ENCODE peak calls at places on chromosomes 3 and 15, in six cellular contexts. W, O, D, E, B and S are unnamed samples. For H3K9me3, the result is how much of the 10 kb centered on the place peaks cover.

GRCh38 chr3:132283440-132283839 is 33.8 kb upstream of the ACP3 start:
- DNase-seq in W (peak), D (no peak), O (no peak), B (no peak), E (no peak), S (no peak)

GRCh38 chr3:29606416-29606815 is 325.5 kb downstream of the RBMS3 start:
- DNase-seq in W (no peak), O (no peak), B (no peak), E (no peak), D (no peak), S (no peak)

GRCh38 chr15:80760971-80761370 is 18.2 kb upstream of the CEMIP start:
- DNase-seq in E (no peak), B (no peak), O (no peak), D (no peak), W (no peak), S (no peak)

GRCh38 chr3:152728346-152728980 is 106.5 kb upstream of the P2RY1 start:
- DNase-seq in E (no peak), B (no peak), W (no peak), D (no peak), O (no peak), S (no peak)

GRCh38 chr3:176172430-176172954 is 1024.8 kb downstream of the TBL1XR1 start:
- DNase-seq in D (no peak), O (no peak), W (no peak), B (no peak), E (no peak), S (no peak)

GRCh38 chr3:126119008-126119675 is 35.2 kb upstream of the SLC41A3 start:
- DNase-seq in E (peak), O (no peak), D (no peak), W (peak), B (no peak), S (peak)

GRCh38 chr3:79414821-79415220 is 353.0 kb downstream of the ROBO1 start:
- DNase-seq in E (peak), B (no peak), O (no peak), W (no peak), D (no peak), S (no peak)

GRCh38 chr3:64717872-64718613 is 30.2 kb upstream of the ADAMTS9 start:
- DNase-seq in E (no peak), O (no peak), W (no peak), B (no peak), D (peak), S (no peak)

GRCh38 chr3:32844914-32845313 is 27.1 kb downstream of the TRIM71 start:
- DNase-seq in B (no peak), W (no peak), E (no peak), D (no peak), O (no peak), S (no peak)

GRCh38 chr3:50405249-50405648 is 45.9 kb upstream of the TMEM115 start:
- DNase-seq in B (no peak), D (no peak), E (no peak), O (no peak), W (no peak), S (no peak)

GRCh38 chr3:72234394-72234793 is 449.4 kb upstream of the PROK2 start:
- DNase-seq in E (no peak), D (no peak), B (no peak), O (peak), W (no peak), S (no peak)

GRCh38 chr3:134083008-134083407 is 53.3 kb upstream of the SLCO2A1 start:
- DNase-seq in B (no peak), W (no peak), E (no peak), O (no peak), D (no peak), S (no peak)

GRCh38 chr3:28576590-28577220 is 228.1 kb upstream of the AZI2 start:
- DNase-seq in E (no peak), D (no peak), B (no peak), O (no peak), W (no peak), S (no peak)

GRCh38 chr3:18234717-18235335 is 190.3 kb downstream of the SATB1 start:
- DNase-seq in B (no peak), D (no peak), E (no peak), O (no peak), W (no peak), S (no peak)

GRCh38 chr3:65334045-65334665 is 646.4 kb upstream of the ADAMTS9 start:
- DNase-seq in E (no peak), D (peak), B (no peak), O (peak), W (no peak), S (no peak)

GRCh38 chr3:18740631-18741583 is 315.8 kb upstream of the SATB1 start:
- DNase-seq in E (peak), D (no peak), W (no peak), O (no peak), B (no peak), S (no peak)

GRCh38 chr15:51846463-51847230 is 17.2 kb downstream of the TMOD3 start:
- DNase-seq in O (no peak), B (no peak), W (no peak), D (peak), E (no peak), S (no peak)

GRCh38 chr3:151165221-151165620 is 37.8 kb downstream of the GPR171 start:
- DNase-seq in O (no peak), D (no peak), W (no peak), B (no peak), E (no peak), S (no peak)

GRCh38 chr15:79858469-79858868 is 38.3 kb downstream of the MTHFS start:
- DNase-seq in B (no peak), E (no peak), D (no peak), W (no peak), O (no peak), S (no peak)

GRCh38 chr3:45965281-45966052 is 22.2 kb downstream of the CXCR6 start:
- DNase-seq in E (no peak), D (no peak), W (no peak), B (no peak), O (no peak), S (no peak)

GRCh38 chr15:65376767-65377104 is 1.1 kb downstream of the IGDCC3 start:
- DNase-seq in D (peak), W (no peak), O (no peak), B (peak), E (no peak), S (no peak)

GRCh38 chr3:150247456-150247855 is 160.6 kb upstream of the TSC22D2 start:
- DNase-seq in B (no peak), O (no peak), W (no peak), D (no peak), E (no peak), S (no peak)

GRCh38 chr3:20043825-20044224 is 3.6 kb downstream of the KAT2B start:
- DNase-seq in B (no peak), D (no peak), E (no peak), O (no peak), W (no peak), S (no peak)

GRCh38 chr3:160676547-160677303 is at the start of gene ARL14:
- DNase-seq in D (peak), W (no peak), E (peak), O (no peak), B (no peak), S (no peak)

GRCh38 chr3:171038342-171038741 is 11.8 kb upstream of the SLC2A2 start:
- DNase-seq in D (no peak), B (no peak), W (no peak), O (no peak), E (no peak), S (no peak)

GRCh38 chr3:72338942-72339749 is 509.1 kb downstream of the SHQ1 start:
- DNase-seq in D (peak), B (peak), E (no peak), O (no peak), W (no peak), S (no peak)

GRCh38 chr15:89127054-89127702 is 38.9 kb downstream of the ABHD2 start:
- DNase-seq in O (no peak), W (no peak), B (no peak), E (no peak), D (no peak), S (no peak)

GRCh38 chr3:11389570-11390268 is 117.5 kb downstream of the ATG7 start:
- DNase-seq in W (no peak), D (no peak), O (no peak), B (no peak), E (no peak), S (no peak)

GRCh38 chr3:185645596-185646381 is 59.7 kb downstream of the SENP2 start:
- DNase-seq in O (no peak), D (no peak), E (no peak), B (no peak), W (no peak), S (peak)

GRCh38 chr3:178646205-178646604 is 110.0 kb downstream of the KCNMB2 start:
- DNase-seq in D (peak), E (no peak), B (no peak), O (no peak), W (no peak), S (no peak)

GRCh38 chr3:137105277-137105977 is 147.6 kb downstream of the IL20RB start:
- DNase-seq in E (no peak), W (no peak), D (peak), O (no peak), B (no peak), S (no peak)

GRCh38 chr3:172777901-172778300 is 27.4 kb downstream of the ECT2 start:
- DNase-seq in B (no peak), W (no peak), O (no peak), E (no peak), D (no peak), S (no peak)

DNA sequence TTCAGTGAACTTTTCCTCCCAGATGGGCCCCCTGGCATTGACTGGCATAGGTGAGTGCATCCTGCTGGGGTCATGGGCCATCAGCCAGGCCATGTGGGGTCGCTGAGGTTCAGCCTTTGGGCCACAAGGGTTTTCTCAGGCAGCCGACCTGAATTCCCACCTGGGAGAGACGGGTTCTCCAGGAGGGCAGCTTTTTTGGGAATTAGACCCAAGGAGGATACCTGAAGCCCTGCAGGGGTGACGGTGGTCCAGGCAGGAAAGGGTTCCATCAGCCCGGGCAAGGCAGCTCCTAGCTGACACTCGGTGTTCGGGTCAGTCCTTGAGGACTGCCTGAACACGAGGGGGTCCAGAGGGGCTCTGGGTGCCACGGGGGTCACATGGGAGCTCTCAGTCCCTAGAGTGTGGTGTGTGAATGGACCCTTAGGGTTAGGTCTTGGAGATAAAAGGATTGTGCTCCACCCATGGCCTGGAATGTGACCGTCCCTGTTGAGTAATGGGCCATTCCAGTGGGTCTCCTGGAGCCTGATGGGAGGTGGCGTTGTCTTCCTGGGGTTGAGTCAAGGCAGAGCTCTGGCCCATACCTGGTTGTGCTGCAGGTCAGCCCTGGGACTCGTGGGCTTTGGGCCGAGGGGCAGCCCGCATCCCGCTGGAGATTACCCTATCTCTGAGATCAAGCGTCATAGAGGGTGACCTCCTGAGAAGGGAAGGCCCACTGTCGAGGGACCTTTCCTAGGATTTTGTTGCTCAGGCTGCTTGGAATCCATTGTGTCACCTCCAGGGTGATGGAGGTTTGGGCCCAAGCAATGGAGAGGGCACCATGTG is 192.8 kb downstream of the UBE3A start:
- DNase-seq in B (peak), O (peak), D (no peak), E (peak), W (peak), S (peak)
- H3K9me3 ChIP-seq in B (half or more), O (under half), D (under half), E (under half), W (half or more), S (under half)

DNA sequence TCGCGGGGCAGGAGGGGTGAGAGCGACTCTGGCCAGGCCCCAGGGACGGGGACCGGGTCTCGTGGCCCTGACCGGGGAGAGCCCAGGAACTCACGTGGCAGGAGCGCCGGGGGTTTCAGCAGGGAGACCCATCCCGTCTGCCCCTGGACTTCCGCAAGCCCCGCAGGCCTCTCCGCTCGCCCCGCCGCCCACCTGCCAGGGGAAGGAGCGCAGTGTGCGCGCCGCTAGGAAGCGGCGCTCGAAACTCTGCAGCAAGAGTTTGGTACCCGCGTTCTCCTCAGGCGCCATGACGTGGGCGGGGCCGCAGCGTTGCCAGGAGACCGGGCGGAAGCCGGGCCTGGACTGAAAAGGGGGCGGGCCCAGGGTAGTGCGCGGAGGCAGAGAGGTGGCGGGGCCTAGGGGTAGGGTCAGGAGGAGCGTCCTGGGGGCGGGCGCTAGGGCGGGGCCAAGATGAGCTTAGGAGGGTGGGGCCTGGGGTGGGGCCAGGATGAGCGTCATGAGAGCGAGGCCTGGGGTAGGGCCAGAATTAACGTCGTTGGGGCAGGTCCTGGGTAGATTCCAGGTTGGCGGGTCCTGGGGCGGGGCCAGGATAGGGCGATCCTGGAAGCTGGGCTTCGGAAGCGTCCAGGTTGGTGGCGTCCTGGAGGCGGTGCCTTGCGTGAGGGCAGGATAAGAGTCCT is 29.7 kb downstream of the ALG1L2 start:
- DNase-seq in O (peak), D (peak), B (peak), W (peak), E (peak), S (peak)
- TF ChIP-seq POLR2A in O (no peak), D (peak), B (no peak), W (no peak), E (no peak), S (no peak)

DNA sequence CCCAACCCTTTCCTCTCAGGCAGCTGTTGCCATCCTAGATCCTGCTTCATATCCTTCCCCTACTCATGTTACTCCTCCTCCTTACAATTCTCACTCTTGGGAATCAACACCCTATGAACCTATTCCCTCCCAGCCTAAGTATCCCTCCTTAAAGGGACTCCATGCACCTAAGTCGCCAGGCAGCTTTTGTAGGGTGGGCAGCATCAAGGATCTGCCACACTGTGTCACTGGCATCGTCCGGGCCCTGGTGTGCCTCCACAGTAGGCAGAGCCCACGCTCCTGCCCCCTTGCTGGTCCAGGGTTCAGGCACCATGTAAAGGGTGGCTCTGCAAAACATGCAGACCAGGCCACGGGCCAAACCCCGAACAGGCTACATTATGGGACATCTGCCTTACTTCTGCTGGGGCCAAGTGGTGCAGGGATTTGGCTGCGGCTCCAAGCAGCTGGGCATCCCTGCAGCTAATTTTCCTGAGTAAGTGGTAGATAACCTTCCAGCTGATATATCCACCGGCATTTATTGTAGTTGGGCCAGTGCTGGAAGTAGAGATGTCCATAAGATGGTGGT is 53.4 kb downstream of the GSK3B start:
- DNase-seq in E (no peak), D (no peak), W (no peak), B (no peak), O (no peak), S (no peak)
- H3K9me3 ChIP-seq in E (under half), D (under half), W (under half), B (half or more), O (under half), S (under half)

GRCh38 chr3:187745201-187746058 is at the start of gene BCL6:
- DNase-seq in B (peak), O (peak), D (peak), W (peak), E (peak), S (peak)

GRCh38 chr3:187744169-187745151 is 808 bp downstream of the BCL6 start:
- DNase-seq in D (peak), W (no peak), E (peak), B (peak), O (peak), S (peak)

GRCh38 chr3:187741403-187742350 is 3.6 kb downstream of the BCL6 start:
- DNase-seq in B (peak), D (peak), O (peak), E (peak), W (no peak), S (peak)

GRCh38 chr3:187742351-187743171 is 2.7 kb downstream of the BCL6 start:
- DNase-seq in E (peak), B (no peak), W (no peak), D (no peak), O (no peak), S (no peak)

GRCh38 chr3:187743195-187744141 is 1.8 kb downstream of the BCL6 start:
- DNase-seq in W (peak), D (peak), B (peak), O (peak), E (peak), S (peak)
- TF ChIP-seq POLR2A in W (peak), D (no peak), B (no peak), O (peak), E (peak), S (peak)

DNA sequence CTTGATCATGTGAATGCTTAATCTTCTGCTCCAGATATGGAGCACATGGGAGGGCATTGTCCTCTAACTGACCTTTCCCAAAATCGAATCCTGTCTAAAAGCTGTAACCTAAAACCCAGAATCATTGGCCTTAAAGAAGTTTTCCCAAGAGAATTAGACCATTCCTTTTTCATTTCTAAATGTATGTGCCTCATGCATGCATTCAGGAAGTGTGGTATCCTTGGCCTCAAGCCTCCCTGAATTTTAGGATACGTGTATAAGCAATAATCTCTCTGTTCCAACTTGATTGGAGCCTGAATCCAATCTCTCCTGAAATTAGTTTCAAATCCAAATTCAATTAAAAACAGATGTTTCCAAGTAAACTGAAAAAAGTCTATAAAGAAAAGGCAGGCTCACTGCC is 86.0 kb upstream of the VEPH1 start:
- DNase-seq in E (no peak), W (peak), B (no peak), O (no peak), D (no peak), S (no peak)
- H3K9me3 ChIP-seq in E (under half), W (under half), B (under half), O (under half), D (under half), S (under half)

GRCh38 chr15:64152507-64153387 is 1.2 kb downstream of the SNX22 start:
- DNase-seq in D (no peak), B (no peak), W (no peak), E (peak), O (peak), S (no peak)

GRCh38 chr15:64153480-64154367 is 2.2 kb downstream of the SNX22 start:
- DNase-seq in O (peak), E (peak), D (peak), W (peak), B (peak), S (peak)

GRCh38 chr15:64150236-64150578 is 1.3 kb upstream of the SNX22 start:
- DNase-seq in B (no peak), O (no peak), D (no peak), E (no peak), W (no peak), S (no peak)

GRCh38 chr15:64149424-64150235 is 1.9 kb upstream of the SNX22 start:
- DNase-seq in O (no peak), D (no peak), E (no peak), B (no peak), W (no peak), S (no peak)

GRCh38 chr15:64151727-64152506 is at the start of gene SNX22:
- DNase-seq in B (peak), D (peak), O (peak), E (peak), W (no peak), S (no peak)
- TF ChIP-seq POLR2A in B (no peak), D (no peak), O (no peak), E (no peak), W (no peak), S (no peak)

GRCh38 chr3:66426135-66426534 is 74.7 kb downstream of the LRIG1 start:
- DNase-seq in D (no peak), E (no peak), O (no peak), W (no peak), B (no peak), S (no peak)
- H3K9me3 ChIP-seq in D (under half), E (under half), O (under half), W (under half), B (under half), S (under half)